ENCODE peak calls at places on chromosomes 6 and 20, in ten cellular contexts. One of them, this sample, is unnamed.

GRCh38 chr6:37792457-37793039 is 27.0 kb upstream of the ZFAND3 start:
- DNase-seq in BE2C: no peak
- DNase-seq in endodermal cell: no peak
- DNase-seq in amygdala: no peak
- DNase-seq in RPMI7951: no peak
- DNase-seq in NCI-H1694: no peak
- DNase-seq in central memory CD8-positive, alpha-beta T cell: no peak
- DNase-seq in AML-193: no peak
- DNase-seq in Right ventricle myocardium superior: no peak
- DNase-seq in SJSA1: no peak
- DNase-seq in this sample: no peak

GRCh38 chr6:166784691-166785090 is 157.6 kb upstream of the RPS6KA2 start:
- DNase-seq in BE2C: no peak
- DNase-seq in endodermal cell: no peak
- DNase-seq in amygdala: no peak
- DNase-seq in RPMI7951: peak; percentile 8
- DNase-seq in NCI-H1694: no peak
- DNase-seq in central memory CD8-positive, alpha-beta T cell: no peak
- DNase-seq in AML-193: no peak
- DNase-seq in Right ventricle myocardium superior: no peak
- DNase-seq in SJSA1: no peak
- DNase-seq in this sample: no peak

GRCh38 chr20:49340161-49340966 is 62.5 kb upstream of the ZNFX1 start:
- DNase-seq in BE2C: peak; percentile 39
- DNase-seq in endodermal cell: no peak
- DNase-seq in amygdala: no peak
- DNase-seq in RPMI7951: peak; percentile 59
- DNase-seq in NCI-H1694: no peak
- DNase-seq in central memory CD8-positive, alpha-beta T cell: no peak
- DNase-seq in AML-193: no peak
- DNase-seq in Right ventricle myocardium superior: peak; percentile 59
- DNase-seq in SJSA1: peak; percentile 21
- DNase-seq in this sample: no peak

GRCh38 chr6:68559716-68560115 is 75.4 kb upstream of the ADGRB3 start:
- DNase-seq in BE2C: peak; percentile 74
- DNase-seq in endodermal cell: peak; percentile 44
- DNase-seq in amygdala: no peak
- DNase-seq in RPMI7951: peak; percentile 1
- DNase-seq in NCI-H1694: peak; percentile 54
- DNase-seq in central memory CD8-positive, alpha-beta T cell: no peak
- DNase-seq in AML-193: no peak
- DNase-seq in Right ventricle myocardium superior: no peak
- DNase-seq in SJSA1: no peak
- DNase-seq in this sample: no peak

GRCh38 chr20:34709836-34710567 is 5.9 kb downstream of the TP53INP2 start:
- DNase-seq in BE2C: peak; percentile 91
- DNase-seq in endodermal cell: peak; percentile 92
- DNase-seq in amygdala: peak; percentile 79
- DNase-seq in RPMI7951: peak; percentile 84
- DNase-seq in NCI-H1694: peak; percentile 43
- DNase-seq in central memory CD8-positive, alpha-beta T cell: no peak
- DNase-seq in AML-193: peak; percentile 65
- DNase-seq in Right ventricle myocardium superior: peak; percentile 90
- DNase-seq in SJSA1: peak; percentile 44
- DNase-seq in this sample: peak; percentile 92

GRCh38 chr20:50192364-50193168 is 1.9 kb downstream of the CEBPB start:
- DNase-seq in BE2C: peak; percentile 90
- DNase-seq in endodermal cell: peak; percentile 85
- DNase-seq in amygdala: no peak
- DNase-seq in RPMI7951: peak; percentile 93
- DNase-seq in NCI-H1694: peak; percentile 66
- DNase-seq in central memory CD8-positive, alpha-beta T cell: no peak
- DNase-seq in AML-193: peak; percentile 83
- DNase-seq in Right ventricle myocardium superior: peak; percentile 89
- DNase-seq in SJSA1: peak; percentile 80
- DNase-seq in this sample: peak; percentile 65

GRCh38 chr6:39365281-39366074 is 43.0 kb upstream of the KCNK16 start:
- DNase-seq in BE2C: no peak
- DNase-seq in endodermal cell: no peak
- DNase-seq in amygdala: no peak
- DNase-seq in RPMI7951: peak; percentile 86
- DNase-seq in NCI-H1694: no peak
- DNase-seq in central memory CD8-positive, alpha-beta T cell: no peak
- DNase-seq in AML-193: no peak
- DNase-seq in Right ventricle myocardium superior: no peak
- DNase-seq in SJSA1: peak; percentile 22
- DNase-seq in this sample: no peak

GRCh38 chr20:46423342-46423741 is 16.9 kb upstream of the ELMO2 start:
- DNase-seq in BE2C: no peak
- DNase-seq in endodermal cell: peak; percentile 60
- DNase-seq in amygdala: no peak
- DNase-seq in RPMI7951: no peak
- DNase-seq in NCI-H1694: no peak
- DNase-seq in central memory CD8-positive, alpha-beta T cell: no peak
- DNase-seq in AML-193: no peak
- DNase-seq in Right ventricle myocardium superior: no peak
- DNase-seq in SJSA1: no peak
- DNase-seq in this sample: no peak

GRCh38 chr6:136757150-136757549 is 35.1 kb downstream of the MAP3K5 start:
- DNase-seq in BE2C: no peak
- DNase-seq in endodermal cell: no peak
- DNase-seq in amygdala: no peak
- DNase-seq in RPMI7951: no peak
- DNase-seq in NCI-H1694: no peak
- DNase-seq in central memory CD8-positive, alpha-beta T cell: no peak
- DNase-seq in AML-193: peak; percentile 12
- DNase-seq in Right ventricle myocardium superior: no peak
- DNase-seq in SJSA1: no peak
- DNase-seq in this sample: no peak

GRCh38 chr20:9330151-9330550 is 184.2 kb upstream of the LAMP5 start:
- DNase-seq in BE2C: no peak
- DNase-seq in endodermal cell: no peak
- DNase-seq in amygdala: no peak
- DNase-seq in RPMI7951: no peak
- DNase-seq in NCI-H1694: no peak
- DNase-seq in central memory CD8-positive, alpha-beta T cell: no peak
- DNase-seq in AML-193: no peak
- DNase-seq in Right ventricle myocardium superior: no peak
- DNase-seq in SJSA1: no peak
- DNase-seq in this sample: no peak

GRCh38 chr20:19449051-19449450 is 236.6 kb downstream of the SLC24A3 start:
- DNase-seq in BE2C: no peak
- DNase-seq in endodermal cell: peak; percentile 47
- DNase-seq in amygdala: no peak
- DNase-seq in RPMI7951: peak; percentile 83
- DNase-seq in NCI-H1694: no peak
- DNase-seq in central memory CD8-positive, alpha-beta T cell: no peak
- DNase-seq in AML-193: no peak
- DNase-seq in Right ventricle myocardium superior: no peak
- DNase-seq in SJSA1: no peak
- DNase-seq in this sample: no peak

GRCh38 chr20:2763186-2763585 is 37.2 kb downstream of the CPXM1 start:
- DNase-seq in BE2C: no peak
- DNase-seq in endodermal cell: peak; percentile 60
- DNase-seq in amygdala: no peak
- DNase-seq in RPMI7951: no peak
- DNase-seq in NCI-H1694: no peak
- DNase-seq in central memory CD8-positive, alpha-beta T cell: no peak
- DNase-seq in AML-193: no peak
- DNase-seq in Right ventricle myocardium superior: no peak
- DNase-seq in SJSA1: no peak
- DNase-seq in this sample: no peak

GRCh38 chr20:22446613-22447447 is 137.5 kb downstream of the FOXA2 start:
- DNase-seq in BE2C: no peak
- DNase-seq in endodermal cell: no peak
- DNase-seq in amygdala: no peak
- DNase-seq in RPMI7951: peak; percentile 17
- DNase-seq in NCI-H1694: no peak
- DNase-seq in central memory CD8-positive, alpha-beta T cell: no peak
- DNase-seq in AML-193: no peak
- DNase-seq in Right ventricle myocardium superior: no peak
- DNase-seq in SJSA1: peak; percentile 47
- DNase-seq in this sample: no peak

GRCh38 chr20:13865825-13866351 is 81.1 kb downstream of the NDUFAF5 start:
- DNase-seq in BE2C: no peak
- DNase-seq in endodermal cell: no peak
- DNase-seq in amygdala: no peak
- DNase-seq in RPMI7951: no peak
- DNase-seq in NCI-H1694: peak; percentile 28
- DNase-seq in central memory CD8-positive, alpha-beta T cell: no peak
- DNase-seq in AML-193: no peak
- DNase-seq in Right ventricle myocardium superior: no peak
- DNase-seq in SJSA1: no peak
- DNase-seq in this sample: no peak

GRCh38 chr6:42050897-42051653 is 751 bp downstream of the TAF8 start:
- DNase-seq in BE2C: no peak
- DNase-seq in endodermal cell: no peak
- DNase-seq in amygdala: no peak
- DNase-seq in RPMI7951: no peak
- DNase-seq in NCI-H1694: no peak
- DNase-seq in central memory CD8-positive, alpha-beta T cell: no peak
- DNase-seq in AML-193: no peak
- DNase-seq in Right ventricle myocardium superior: no peak
- DNase-seq in SJSA1: no peak
- DNase-seq in this sample: no peak

GRCh38 chr6:49664817-49665216 is 28.2 kb upstream of the RHAG start:
- DNase-seq in BE2C: no peak
- DNase-seq in endodermal cell: no peak
- DNase-seq in amygdala: no peak
- DNase-seq in RPMI7951: no peak
- DNase-seq in NCI-H1694: no peak
- DNase-seq in central memory CD8-positive, alpha-beta T cell: no peak
- DNase-seq in AML-193: no peak
- DNase-seq in Right ventricle myocardium superior: no peak
- DNase-seq in SJSA1: no peak
- DNase-seq in this sample: no peak

GRCh38 chr6:66866801-66867200 is 1159.8 kb upstream of the EYS start:
- DNase-seq in BE2C: no peak
- DNase-seq in endodermal cell: no peak
- DNase-seq in amygdala: no peak
- DNase-seq in RPMI7951: no peak
- DNase-seq in NCI-H1694: no peak
- DNase-seq in central memory CD8-positive, alpha-beta T cell: no peak
- DNase-seq in AML-193: no peak
- DNase-seq in Right ventricle myocardium superior: no peak
- DNase-seq in SJSA1: no peak
- DNase-seq in this sample: no peak

GRCh38 chr6:41416165-41416837 is 80.9 kb downstream of the NCR2 start:
- DNase-seq in BE2C: no peak
- DNase-seq in endodermal cell: peak; percentile 53
- DNase-seq in amygdala: no peak
- DNase-seq in RPMI7951: no peak
- DNase-seq in NCI-H1694: peak; percentile 49
- DNase-seq in central memory CD8-positive, alpha-beta T cell: no peak
- DNase-seq in AML-193: no peak
- DNase-seq in Right ventricle myocardium superior: no peak
- DNase-seq in SJSA1: no peak
- DNase-seq in this sample: no peak

GRCh38 chr20:48603819-48604405 is 223.9 kb downstream of the PREX1 start:
- DNase-seq in BE2C: no peak
- DNase-seq in endodermal cell: no peak
- DNase-seq in amygdala: no peak
- DNase-seq in RPMI7951: no peak
- DNase-seq in NCI-H1694: no peak
- DNase-seq in central memory CD8-positive, alpha-beta T cell: no peak
- DNase-seq in AML-193: no peak
- DNase-seq in Right ventricle myocardium superior: no peak
- DNase-seq in SJSA1: no peak
- DNase-seq in this sample: no peak

GRCh38 chr20:31643522-31643921 is 5.8 kb downstream of the COX4I2 start:
- DNase-seq in BE2C: no peak
- DNase-seq in endodermal cell: no peak
- DNase-seq in amygdala: no peak
- DNase-seq in RPMI7951: no peak
- DNase-seq in NCI-H1694: no peak
- DNase-seq in central memory CD8-positive, alpha-beta T cell: no peak
- DNase-seq in AML-193: no peak
- DNase-seq in Right ventricle myocardium superior: peak; percentile 1
- DNase-seq in SJSA1: no peak
- DNase-seq in this sample: no peak